ENCODE peak calls at places on chromosome 18, in seven cellular contexts. S is body of pancreas; O is effector memory CD4-positive, alpha-beta T cell; T is bronchial epithelial cell; D is right lobe of liver; I is hepatocyte; X is upper lobe of right lung. G is an unnamed sample.

GRCh38 chr18:12531747-12532146 is 124.0 kb downstream of the PRELID3A start:
- DNase-seq in S (no peak), O (no peak), T (no peak), D (no peak), I (no peak), X (no peak), G (no peak)

GRCh38 chr18:11989966-11990380 is 8.7 kb downstream of the IMPA2 start:
- DNase-seq in S (peak), O (no peak), T (no peak), D (peak), I (peak), X (no peak), G (no peak)

GRCh38 chr18:56235773-56236115 is 402.6 kb downstream of the TXNL1 start:
- DNase-seq in S (no peak), O (no peak), T (no peak), D (no peak), I (no peak), X (no peak), G (no peak)

GRCh38 chr18:51907687-51908597 is 432.1 kb upstream of the DCC start:
- DNase-seq in S (peak), O (no peak), T (no peak), D (no peak), I (peak), X (no peak), G (no peak)

GRCh38 chr18:30903566-30903965 is 139.0 kb downstream of the DSC3 start:
- DNase-seq in S (no peak), O (no peak), T (peak), D (no peak), I (peak), X (no peak), G (no peak)

GRCh38 chr18:50879302-50880107 is 587 bp downstream of the ME2 start:
- DNase-seq in S (peak), O (peak), T (peak), D (no peak), I (no peak), X (peak), G (peak)

GRCh38 chr18:79353238-79353637 is 42.5 kb upstream of the NFATC1 start:
- DNase-seq in S (no peak), O (no peak), T (no peak), D (no peak), I (no peak), X (no peak), G (peak)

GRCh38 chr18:31739651-31740050 is 21.0 kb downstream of the SLC25A52 start:
- DNase-seq in S (no peak), O (no peak), T (no peak), D (no peak), I (no peak), X (no peak), G (no peak)

GRCh38 chr18:26697186-26697585 is 148.8 kb upstream of the KCTD1 start:
- DNase-seq in S (no peak), O (no peak), T (no peak), D (no peak), I (no peak), X (no peak), G (no peak)

DNA sequence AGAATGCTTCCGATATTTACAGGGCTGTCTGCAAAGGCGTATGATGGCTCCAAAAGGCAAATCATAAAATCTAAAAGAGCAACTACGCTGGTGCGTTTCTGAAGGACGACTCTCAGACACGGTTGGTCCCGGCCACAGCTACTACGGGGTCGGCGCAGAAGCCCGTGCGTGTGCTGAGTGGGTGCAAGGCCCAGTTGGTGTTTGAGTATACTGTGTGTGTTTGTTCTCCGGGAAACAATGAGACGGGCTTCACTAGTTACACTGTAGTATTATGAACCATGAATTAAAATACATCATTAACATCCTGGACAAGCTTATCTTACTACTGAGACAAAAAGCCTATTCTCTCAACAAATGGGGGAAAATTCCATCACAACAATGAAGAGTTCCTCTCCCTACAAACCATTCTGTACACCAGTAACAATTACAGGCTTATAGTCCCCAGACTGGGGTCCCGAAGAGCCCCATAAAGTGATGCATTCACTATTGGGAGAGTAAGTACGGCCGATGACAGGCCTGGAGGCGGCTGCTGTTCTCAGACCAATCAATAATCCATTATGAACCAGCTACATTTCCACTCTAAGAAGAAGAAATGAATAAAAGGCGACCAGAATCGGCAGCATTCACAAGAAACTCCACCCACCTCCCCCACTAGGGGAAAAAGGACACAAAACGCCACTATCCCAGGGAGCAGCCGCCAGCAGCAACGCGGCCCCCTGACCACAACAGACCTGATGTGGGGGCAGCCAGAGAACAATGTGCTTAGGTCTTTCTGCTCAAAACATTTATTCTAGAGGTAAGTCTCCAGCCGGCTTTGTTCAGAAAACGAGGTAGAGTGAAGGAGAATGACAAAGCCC is 43.3 kb downstream of the ZNF516 start:
- DNase-seq in S (peak), O (no peak), T (no peak), D (no peak), I (no peak), X (no peak), G (no peak)
- H3K4me3 ChIP-seq in S (no peak), O (peak), T (peak), D (peak), I (peak), X (peak), G (peak)

GRCh38 chr18:64717026-64717425 is 568.1 kb upstream of the LINC00305 start:
- DNase-seq in S (no peak), O (no peak), T (peak), D (no peak), I (peak), X (no peak), G (no peak)

GRCh38 chr18:64710105-64710861 is 561.4 kb upstream of the LINC00305 start:
- DNase-seq in S (no peak), O (no peak), T (peak), D (no peak), I (no peak), X (no peak), G (no peak)

GRCh38 chr18:64712035-64712434 is 563.1 kb upstream of the LINC00305 start:
- DNase-seq in S (no peak), O (no peak), T (peak), D (no peak), I (no peak), X (no peak), G (no peak)

DNA sequence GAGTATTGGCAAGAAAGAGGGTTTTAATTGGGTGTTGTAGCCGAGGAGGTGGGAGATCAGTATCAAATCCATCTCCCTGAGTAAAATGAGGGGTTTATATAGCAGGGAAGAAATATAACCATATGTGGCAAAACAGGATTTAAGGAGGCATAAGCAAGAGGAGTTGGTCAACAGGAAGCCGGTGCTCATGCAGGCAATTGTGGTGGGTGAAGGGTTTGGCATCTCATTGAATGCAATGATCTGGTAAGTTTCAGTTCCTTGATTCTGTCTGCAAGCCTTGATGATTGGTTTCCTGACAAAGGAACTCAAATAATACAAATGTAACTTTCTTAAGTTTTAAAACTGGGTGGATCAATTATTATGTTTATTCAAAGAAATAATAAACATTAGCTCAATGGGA is 564.4 kb upstream of the LINC00305 start:
- DNase-seq in S (peak), O (no peak), T (no peak), D (no peak), I (no peak), X (no peak), G (no peak)
- H3K4me3 ChIP-seq in S (no peak), O (no peak), T (no peak), D (no peak), I (no peak), X (no peak), G (no peak)

DNA sequence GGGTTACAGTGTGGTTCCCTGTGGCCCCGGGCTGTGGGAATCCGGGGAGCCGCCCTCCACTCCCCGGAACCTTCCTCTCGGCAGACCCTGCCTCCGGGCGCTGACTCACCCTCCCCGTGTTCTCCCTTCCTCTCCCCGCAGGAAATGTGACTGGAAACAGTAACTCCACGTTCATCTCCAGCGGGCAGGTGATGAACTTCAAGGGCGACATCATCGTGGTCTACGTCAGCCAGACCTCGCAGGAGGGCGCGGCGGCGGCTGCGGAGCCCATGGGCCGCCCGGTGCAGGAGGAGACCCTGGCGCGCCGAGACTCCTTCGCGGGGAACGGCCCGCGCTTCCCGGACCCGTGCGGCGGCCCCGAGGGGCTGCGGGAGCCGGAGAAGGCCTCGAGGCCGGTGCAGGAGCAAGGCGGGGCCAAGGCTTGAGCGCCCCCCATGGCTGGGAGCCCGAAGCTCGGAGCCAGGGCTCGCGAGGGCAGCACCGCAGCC is 59.5 kb downstream of the TNFRSF11A start:
- DNase-seq in S (peak), O (no peak), T (peak), D (no peak), I (peak), X (no peak), G (peak)
- H3K4me3 ChIP-seq in S (no peak), O (no peak), T (peak), D (peak), I (no peak), X (no peak), G (peak)

GRCh38 chr18:36354989-36355388 is 57.5 kb downstream of the FHOD3 start:
- DNase-seq in S (no peak), O (no peak), T (peak), D (no peak), I (no peak), X (no peak), G (peak)
- H3K4me3 ChIP-seq in S (no peak), O (no peak), T (no peak), D (no peak), I (no peak), X (no peak), G (no peak)

DNA sequence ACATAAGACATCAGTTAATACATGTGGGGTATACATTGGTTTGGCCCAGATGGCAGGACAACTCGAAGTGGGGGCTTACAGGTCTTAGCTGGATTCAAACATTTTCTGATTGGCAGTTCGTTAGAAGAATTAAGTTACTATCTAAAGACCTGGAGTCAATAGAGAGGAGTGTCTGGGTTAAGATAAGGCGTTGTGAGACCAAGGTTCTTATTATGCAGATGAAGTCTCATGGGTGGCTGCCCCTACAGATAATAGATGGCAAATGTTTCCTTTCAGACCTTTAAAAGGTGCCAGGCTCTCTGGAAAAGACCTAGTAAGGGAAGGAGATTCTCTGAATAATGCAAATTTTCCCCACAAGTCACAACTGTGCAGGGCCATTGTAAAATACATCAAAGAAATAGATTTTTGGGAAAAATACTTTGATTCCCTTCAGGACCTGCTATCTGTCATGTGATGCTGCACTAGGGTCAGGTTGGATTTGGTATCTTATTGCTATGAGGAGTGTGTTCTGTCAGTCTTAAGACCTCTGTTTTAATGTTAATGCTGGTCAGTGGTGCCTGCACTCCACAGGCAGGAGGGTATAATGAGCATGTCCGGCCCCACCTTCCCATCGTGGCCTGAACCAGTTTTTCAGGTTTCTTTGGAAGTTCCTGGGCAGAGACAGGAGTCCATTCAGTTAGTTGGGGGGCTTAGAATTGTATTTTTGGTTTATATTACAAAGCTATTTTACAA is 14.3 kb upstream of the MC5R start:
- DNase-seq in S (peak), O (no peak), T (peak), D (no peak), I (no peak), X (no peak), G (no peak)
- H3K4me3 ChIP-seq in S (no peak), O (no peak), T (no peak), D (no peak), I (no peak), X (no peak), G (no peak)

GRCh38 chr18:54250846-54251251 is 18.5 kb upstream of the POLI start:
- DNase-seq in S (no peak), O (no peak), T (peak), D (no peak), I (no peak), X (no peak), G (no peak)

GRCh38 chr18:54251606-54252400 is 17.5 kb upstream of the POLI start:
- DNase-seq in S (no peak), O (no peak), T (no peak), D (no peak), I (no peak), X (no peak), G (no peak)

GRCh38 chr18:54242327-54242726 is 17.9 kb upstream of the MBD2 start:
- DNase-seq in S (no peak), O (no peak), T (no peak), D (no peak), I (no peak), X (no peak), G (no peak)

DNA sequence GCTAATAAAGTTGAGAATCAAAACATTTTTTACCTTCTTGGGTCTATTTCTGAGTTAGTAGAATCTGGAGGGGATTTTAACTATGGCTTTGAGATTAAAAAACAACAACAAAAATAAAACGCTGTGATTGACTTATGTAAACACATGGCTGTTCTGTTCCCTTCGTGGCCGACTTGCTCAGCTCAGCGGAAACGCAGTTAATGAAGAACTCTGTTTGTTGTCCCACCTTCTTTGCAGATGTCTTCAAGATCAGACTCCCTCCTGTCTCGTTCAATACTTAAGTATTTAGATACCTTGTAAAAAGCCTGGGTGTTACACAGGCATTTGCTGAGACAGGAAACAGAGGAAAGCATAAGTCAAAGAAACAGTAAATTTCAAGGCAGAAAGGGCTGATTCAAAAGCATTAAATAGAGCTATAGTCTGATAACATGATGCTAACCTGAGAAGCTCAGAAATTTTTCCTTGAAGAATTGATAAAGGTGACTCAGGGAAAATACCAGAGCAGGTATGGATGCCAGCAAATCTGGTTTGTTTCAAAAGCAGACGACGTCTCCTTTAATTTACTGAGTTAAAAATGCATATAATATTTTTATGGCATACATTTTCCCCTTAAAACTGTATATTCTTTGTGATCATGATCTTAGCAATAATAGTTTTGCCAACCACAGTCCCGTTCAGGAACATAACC is 21.7 kb upstream of the POLI start:
- DNase-seq in S (no peak), O (no peak), T (peak), D (no peak), I (no peak), X (no peak), G (no peak)
- H3K4me3 ChIP-seq in S (no peak), O (no peak), T (no peak), D (no peak), I (no peak), X (no peak), G (no peak)

DNA sequence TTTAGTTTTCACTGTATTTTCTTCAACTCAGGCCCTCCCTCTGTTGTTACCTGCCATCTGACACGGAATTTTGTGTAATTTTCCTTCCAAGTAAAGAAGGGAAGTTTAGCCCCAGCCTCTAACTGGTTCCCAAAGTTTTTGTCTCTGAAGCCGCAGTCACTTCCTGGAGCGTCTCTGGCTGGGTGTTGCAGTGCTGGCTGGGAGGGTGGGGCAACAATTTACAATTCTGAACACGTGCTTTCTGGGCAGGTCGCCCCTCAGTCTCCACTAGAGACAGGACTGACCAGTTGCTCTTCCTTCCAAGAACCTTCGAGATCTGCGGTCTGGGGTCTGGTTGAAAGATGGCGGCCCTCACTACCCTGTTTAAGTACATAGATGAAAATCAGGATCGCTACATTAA is 3.5 kb downstream of the CNDP2 start:
- DNase-seq in S (peak), O (peak), T (peak), D (peak), I (peak), X (peak), G (peak)
- H3K4me3 ChIP-seq in S (no peak), O (peak), T (peak), D (peak), I (no peak), X (peak), G (peak)

GRCh38 chr18:74497778-74498177 is 1.6 kb downstream of the CNDP2 start:
- DNase-seq in S (no peak), O (no peak), T (no peak), D (no peak), I (no peak), X (no peak), G (no peak)
- H3K4me3 ChIP-seq in S (no peak), O (no peak), T (no peak), D (no peak), I (peak), X (no peak), G (no peak)

GRCh38 chr18:74455386-74455785 is 1.7 kb downstream of the DIPK1C start:
- DNase-seq in S (no peak), O (no peak), T (no peak), D (no peak), I (no peak), X (no peak), G (no peak)

GRCh38 chr18:74456409-74457042 is 582 bp downstream of the DIPK1C start:
- DNase-seq in S (no peak), O (no peak), T (no peak), D (no peak), I (no peak), X (no peak), G (no peak)

GRCh38 chr18:74454279-74454741 is 2.8 kb downstream of the DIPK1C start:
- DNase-seq in S (no peak), O (no peak), T (no peak), D (no peak), I (no peak), X (no peak), G (no peak)

GRCh38 chr18:74457043-74457742 is at the start of gene DIPK1C:
- DNase-seq in S (no peak), O (no peak), T (no peak), D (no peak), I (peak), X (no peak), G (no peak)

DNA sequence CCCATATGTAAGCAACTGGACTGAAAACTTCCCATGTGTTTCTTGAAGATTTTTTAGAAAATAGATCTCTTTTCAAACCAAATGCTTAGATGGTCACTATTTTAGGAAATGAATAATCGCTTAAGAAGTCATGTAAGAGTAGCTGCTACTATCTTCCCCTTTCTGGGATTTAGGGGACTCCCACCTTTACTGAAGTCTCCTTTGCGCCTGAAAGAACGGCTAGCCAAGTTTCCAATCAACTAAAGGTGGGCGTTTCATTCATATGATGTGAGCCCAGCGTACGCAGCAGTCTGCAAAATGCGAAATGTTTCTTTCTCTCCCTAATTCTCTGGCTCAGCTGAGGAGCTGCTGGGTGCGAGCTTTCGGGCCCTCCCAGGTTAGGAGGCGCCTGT is 1.1 kb downstream of the DIPK1C start:
- DNase-seq in S (no peak), O (no peak), T (no peak), D (no peak), I (no peak), X (no peak), G (no peak)
- H3K4me3 ChIP-seq in S (no peak), O (no peak), T (no peak), D (peak), I (peak), X (no peak), G (no peak)

GRCh38 chr18:62379051-62379450 is 53.9 kb downstream of the TNFRSF11A start:
- DNase-seq in S (no peak), O (no peak), T (peak), D (no peak), I (no peak), X (no peak), G (no peak)

GRCh38 chr18:62386616-62387015 is 61.5 kb downstream of the TNFRSF11A start:
- DNase-seq in S (no peak), O (no peak), T (no peak), D (no peak), I (no peak), X (no peak), G (no peak)

GRCh38 chr18:62386091-62386490 is 61.0 kb downstream of the TNFRSF11A start:
- DNase-seq in S (no peak), O (no peak), T (no peak), D (no peak), I (no peak), X (no peak), G (no peak)

GRCh38 chr18:62387257-62387656 is 62.1 kb downstream of the TNFRSF11A start:
- DNase-seq in S (no peak), O (no peak), T (no peak), D (no peak), I (no peak), X (no peak), G (no peak)

GRCh38 chr18:62384068-62384467 is 59.0 kb downstream of the TNFRSF11A start:
- DNase-seq in S (no peak), O (no peak), T (no peak), D (no peak), I (no peak), X (no peak), G (peak)
- H3K4me3 ChIP-seq in S (no peak), O (no peak), T (peak), D (no peak), I (no peak), X (no peak), G (no peak)